ENCODE peak calls at places on chromosomes 5 and 9, in six cellular contexts. One of them, this sample, is unnamed.

GRCh38 chr5:106331415-106331814 is 1339.3 kb downstream of the EFNA5 start:
- DNase-seq in cardiac muscle cell: no peak
- DNase-seq in esophagus squamous epithelium: no peak
- DNase-seq in heart right ventricle: no peak
- DNase-seq in fibroblast of pulmonary artery: peak; percentile 26
- DNase-seq in HepG2: no peak
- DNase-seq in this sample: no peak

GRCh38 chr5:151202381-151203139 is 21.3 kb downstream of the CCDC69 start:
- DNase-seq in fibroblast of pulmonary artery: peak; percentile 87
- DNase-seq in cardiac muscle cell: no peak
- DNase-seq in esophagus squamous epithelium: no peak
- DNase-seq in HepG2: no peak
- DNase-seq in heart right ventricle: no peak
- DNase-seq in this sample: no peak

GRCh38 chr5:3122985-3123762 is 371.7 kb upstream of the IRX2 start:
- DNase-seq in esophagus squamous epithelium: no peak
- DNase-seq in HepG2: no peak
- DNase-seq in cardiac muscle cell: no peak
- DNase-seq in fibroblast of pulmonary artery: no peak
- DNase-seq in heart right ventricle: no peak
- DNase-seq in this sample: no peak

GRCh38 chr5:56350595-56351170 is 117.6 kb upstream of the ANKRD55 start:
- DNase-seq in cardiac muscle cell: no peak
- DNase-seq in fibroblast of pulmonary artery: peak; percentile 89
- DNase-seq in HepG2: peak; percentile 92
- DNase-seq in heart right ventricle: peak; percentile 73
- DNase-seq in esophagus squamous epithelium: no peak
- DNase-seq in this sample: no peak

GRCh38 chr5:72895758-72896157 is 60.1 kb upstream of the FCHO2 start:
- DNase-seq in fibroblast of pulmonary artery: no peak
- DNase-seq in esophagus squamous epithelium: no peak
- DNase-seq in heart right ventricle: no peak
- DNase-seq in cardiac muscle cell: no peak
- DNase-seq in HepG2: no peak
- DNase-seq in this sample: no peak

GRCh38 chr9:109918359-109919163 is 138.6 kb downstream of the PALM2AKAP2 start:
- DNase-seq in cardiac muscle cell: no peak
- DNase-seq in HepG2: no peak
- DNase-seq in esophagus squamous epithelium: no peak
- DNase-seq in fibroblast of pulmonary artery: no peak
- DNase-seq in heart right ventricle: no peak
- DNase-seq in this sample: no peak

GRCh38 chr9:134391319-134392231 is 65.3 kb downstream of the RXRA start:
- DNase-seq in fibroblast of pulmonary artery: no peak
- DNase-seq in cardiac muscle cell: no peak
- DNase-seq in HepG2: no peak
- DNase-seq in heart right ventricle: no peak
- DNase-seq in esophagus squamous epithelium: no peak
- DNase-seq in this sample: no peak

GRCh38 chr9:133708770-133709611 is 29.2 kb downstream of the SARDH start:
- DNase-seq in esophagus squamous epithelium: no peak
- DNase-seq in heart right ventricle: no peak
- DNase-seq in fibroblast of pulmonary artery: no peak
- DNase-seq in cardiac muscle cell: peak; percentile 39
- DNase-seq in HepG2: no peak
- DNase-seq in this sample: no peak

GRCh38 chr9:119802115-119802514 is 432.9 kb upstream of the BRINP1 start:
- DNase-seq in heart right ventricle: no peak
- DNase-seq in cardiac muscle cell: no peak
- DNase-seq in HepG2: no peak
- DNase-seq in esophagus squamous epithelium: no peak
- DNase-seq in fibroblast of pulmonary artery: no peak
- DNase-seq in this sample: no peak

GRCh38 chr5:59065551-59065950 is 482.7 kb downstream of the RAB3C start:
- DNase-seq in cardiac muscle cell: no peak
- DNase-seq in HepG2: no peak
- DNase-seq in esophagus squamous epithelium: no peak
- DNase-seq in fibroblast of pulmonary artery: peak; percentile 53
- DNase-seq in heart right ventricle: no peak
- DNase-seq in this sample: no peak

GRCh38 chr5:80161165-80161564 is 94.7 kb downstream of the SERINC5 start:
- DNase-seq in fibroblast of pulmonary artery: no peak
- DNase-seq in heart right ventricle: no peak
- DNase-seq in cardiac muscle cell: no peak
- DNase-seq in esophagus squamous epithelium: no peak
- DNase-seq in HepG2: no peak
- DNase-seq in this sample: no peak

GRCh38 chr9:123339666-123340414 is 16.2 kb upstream of the CRB2 start:
- DNase-seq in fibroblast of pulmonary artery: no peak
- DNase-seq in HepG2: no peak
- DNase-seq in heart right ventricle: peak; percentile 34
- DNase-seq in cardiac muscle cell: no peak
- DNase-seq in esophagus squamous epithelium: no peak
- DNase-seq in this sample: no peak

GRCh38 chr5:77241444-77241843 is 31.0 kb downstream of the PDE8B start:
- DNase-seq in heart right ventricle: no peak
- DNase-seq in fibroblast of pulmonary artery: no peak
- DNase-seq in esophagus squamous epithelium: no peak
- DNase-seq in cardiac muscle cell: no peak
- DNase-seq in HepG2: peak; percentile 2
- DNase-seq in this sample: no peak

GRCh38 chr9:34663296-34663590 is 786 bp upstream of the CCL27 start:
- DNase-seq in cardiac muscle cell: no peak
- DNase-seq in esophagus squamous epithelium: no peak
- DNase-seq in fibroblast of pulmonary artery: no peak
- DNase-seq in heart right ventricle: no peak
- DNase-seq in HepG2: no peak
- DNase-seq in this sample: no peak

GRCh38 chr5:74336286-74336685 is 304.2 kb downstream of the ENC1 start:
- DNase-seq in fibroblast of pulmonary artery: no peak
- DNase-seq in HepG2: no peak
- DNase-seq in heart right ventricle: no peak
- DNase-seq in esophagus squamous epithelium: no peak
- DNase-seq in cardiac muscle cell: peak; percentile 30
- DNase-seq in this sample: no peak
- TF ChIP-seq CTCF in fibroblast of pulmonary artery: no peak
- TF ChIP-seq CTCF in HepG2: no peak
- TF ChIP-seq CTCF in heart right ventricle: no peak
- TF ChIP-seq CTCF in esophagus squamous epithelium: no peak
- TF ChIP-seq CTCF in cardiac muscle cell: peak; percentile 8
- TF ChIP-seq CTCF in this sample: no peak

GRCh38 chr5:110040178-110040577 is 350.5 kb downstream of the MAN2A1 start:
- DNase-seq in fibroblast of pulmonary artery: peak; percentile 6
- DNase-seq in HepG2: peak; percentile 18
- DNase-seq in esophagus squamous epithelium: no peak
- DNase-seq in heart right ventricle: no peak
- DNase-seq in cardiac muscle cell: no peak
- DNase-seq in this sample: no peak
- TF ChIP-seq CTCF in fibroblast of pulmonary artery: peak; percentile 14
- TF ChIP-seq CTCF in HepG2: peak; percentile 40
- TF ChIP-seq CTCF in esophagus squamous epithelium: no peak
- TF ChIP-seq CTCF in heart right ventricle: no peak
- TF ChIP-seq CTCF in cardiac muscle cell: no peak
- TF ChIP-seq CTCF in this sample: no peak

DNA sequence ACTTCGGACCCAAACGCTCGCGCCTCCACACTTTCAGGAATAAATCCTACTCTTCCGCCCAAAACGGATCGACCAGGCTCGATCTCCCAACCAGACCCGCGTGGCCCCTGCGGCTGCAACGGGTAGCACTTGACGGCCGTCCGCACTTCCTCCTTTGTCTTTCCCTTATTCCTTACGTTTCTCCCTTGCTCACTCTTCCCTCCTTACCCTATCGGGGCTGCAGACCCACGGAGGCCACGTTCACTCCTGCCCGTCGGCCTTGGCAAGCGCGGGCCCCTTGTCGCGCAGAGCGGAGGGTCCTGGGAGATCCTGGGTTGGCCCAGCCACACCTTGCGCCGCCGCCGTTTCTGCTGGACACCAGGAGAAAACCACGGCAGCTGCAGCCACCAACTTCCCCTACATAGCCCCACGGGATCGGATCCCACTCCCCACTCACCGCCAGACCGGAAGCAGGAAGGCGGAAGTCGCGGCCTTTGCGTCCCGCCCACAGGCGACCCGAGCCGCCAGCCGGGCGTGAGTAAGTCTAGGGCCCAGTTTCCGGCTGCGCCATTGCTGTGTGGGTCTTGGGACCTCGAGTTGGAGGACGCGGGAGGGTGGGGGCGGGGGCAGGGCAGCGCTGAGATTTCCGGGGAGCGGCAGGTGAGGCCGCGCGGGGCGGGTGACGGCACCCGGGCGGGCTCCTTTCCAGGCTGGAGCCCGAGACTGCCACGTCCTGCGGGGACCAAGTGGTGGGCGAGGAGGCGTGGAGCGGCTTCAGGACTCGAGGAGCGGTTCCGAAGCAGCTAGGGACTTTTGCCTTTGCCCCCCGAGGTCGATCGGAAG is at the start of gene SMIM15:
- DNase-seq in esophagus squamous epithelium: peak; percentile 43
- DNase-seq in fibroblast of pulmonary artery: peak; percentile 84
- DNase-seq in cardiac muscle cell: peak; percentile 96
- DNase-seq in HepG2: peak; percentile 90
- DNase-seq in heart right ventricle: peak; percentile 89
- DNase-seq in this sample: peak; percentile 84
- TF ChIP-seq CTCF in esophagus squamous epithelium: no peak
- TF ChIP-seq CTCF in fibroblast of pulmonary artery: no peak
- TF ChIP-seq CTCF in cardiac muscle cell: no peak
- TF ChIP-seq CTCF in HepG2: no peak
- TF ChIP-seq CTCF in heart right ventricle: no peak
- TF ChIP-seq CTCF in this sample: no peak

GRCh38 chr5:155144956-155145355 is 131.4 kb downstream of the KIF4B start:
- DNase-seq in HepG2: no peak
- DNase-seq in fibroblast of pulmonary artery: no peak
- DNase-seq in heart right ventricle: no peak
- DNase-seq in esophagus squamous epithelium: no peak
- DNase-seq in cardiac muscle cell: no peak
- DNase-seq in this sample: no peak
- TF ChIP-seq CTCF in HepG2: no peak
- TF ChIP-seq CTCF in fibroblast of pulmonary artery: no peak
- TF ChIP-seq CTCF in heart right ventricle: no peak
- TF ChIP-seq CTCF in esophagus squamous epithelium: no peak
- TF ChIP-seq CTCF in cardiac muscle cell: no peak
- TF ChIP-seq CTCF in this sample: no peak

GRCh38 chr5:133909584-133909983 is 58.8 kb downstream of the C5orf15 start:
- DNase-seq in HepG2: no peak
- DNase-seq in fibroblast of pulmonary artery: no peak
- DNase-seq in cardiac muscle cell: peak; percentile 70
- DNase-seq in esophagus squamous epithelium: no peak
- DNase-seq in heart right ventricle: no peak
- DNase-seq in this sample: no peak

GRCh38 chr5:133907075-133907474 is 61.4 kb downstream of the C5orf15 start:
- DNase-seq in heart right ventricle: peak; percentile 68
- DNase-seq in fibroblast of pulmonary artery: no peak
- DNase-seq in cardiac muscle cell: no peak
- DNase-seq in esophagus squamous epithelium: no peak
- DNase-seq in HepG2: no peak
- DNase-seq in this sample: no peak

GRCh38 chr5:133913413-133914155 is 54.8 kb downstream of the C5orf15 start:
- DNase-seq in cardiac muscle cell: no peak
- DNase-seq in heart right ventricle: no peak
- DNase-seq in HepG2: no peak
- DNase-seq in esophagus squamous epithelium: no peak
- DNase-seq in fibroblast of pulmonary artery: no peak
- DNase-seq in this sample: no peak

GRCh38 chr5:133912951-133913350 is 55.5 kb downstream of the C5orf15 start:
- DNase-seq in HepG2: no peak
- DNase-seq in fibroblast of pulmonary artery: no peak
- DNase-seq in heart right ventricle: no peak
- DNase-seq in esophagus squamous epithelium: no peak
- DNase-seq in cardiac muscle cell: no peak
- DNase-seq in this sample: no peak

GRCh38 chr5:133910596-133910995 is 57.8 kb downstream of the C5orf15 start:
- DNase-seq in cardiac muscle cell: peak; percentile 84
- DNase-seq in HepG2: no peak
- DNase-seq in fibroblast of pulmonary artery: no peak
- DNase-seq in heart right ventricle: no peak
- DNase-seq in esophagus squamous epithelium: no peak
- DNase-seq in this sample: no peak
- TF ChIP-seq CTCF in cardiac muscle cell: no peak
- TF ChIP-seq CTCF in HepG2: no peak
- TF ChIP-seq CTCF in fibroblast of pulmonary artery: no peak
- TF ChIP-seq CTCF in heart right ventricle: peak; percentile 35
- TF ChIP-seq CTCF in esophagus squamous epithelium: no peak
- TF ChIP-seq CTCF in this sample: no peak

GRCh38 chr5:76099756-76100155 is 16.6 kb downstream of the SV2C start:
- DNase-seq in fibroblast of pulmonary artery: no peak
- DNase-seq in esophagus squamous epithelium: no peak
- DNase-seq in HepG2: no peak
- DNase-seq in heart right ventricle: no peak
- DNase-seq in cardiac muscle cell: no peak
- DNase-seq in this sample: no peak
- TF ChIP-seq CTCF in fibroblast of pulmonary artery: no peak
- TF ChIP-seq CTCF in esophagus squamous epithelium: no peak
- TF ChIP-seq CTCF in HepG2: no peak
- TF ChIP-seq CTCF in heart right ventricle: no peak
- TF ChIP-seq CTCF in cardiac muscle cell: no peak
- TF ChIP-seq CTCF in this sample: no peak

GRCh38 chr5:32916648-32917047 is 205.5 kb downstream of the NPR3 start:
- DNase-seq in esophagus squamous epithelium: no peak
- DNase-seq in cardiac muscle cell: no peak
- DNase-seq in HepG2: peak; percentile 33
- DNase-seq in heart right ventricle: no peak
- DNase-seq in fibroblast of pulmonary artery: peak; percentile 28
- DNase-seq in this sample: no peak
- TF ChIP-seq CTCF in esophagus squamous epithelium: peak; percentile 59
- TF ChIP-seq CTCF in cardiac muscle cell: peak; percentile 29
- TF ChIP-seq CTCF in HepG2: peak; percentile 70
- TF ChIP-seq CTCF in heart right ventricle: peak; percentile 40
- TF ChIP-seq CTCF in fibroblast of pulmonary artery: peak; percentile 34
- TF ChIP-seq CTCF in this sample: no peak

GRCh38 chr5:125987677-125988255 is 435.4 kb upstream of the GRAMD2B start:
- DNase-seq in esophagus squamous epithelium: no peak
- DNase-seq in cardiac muscle cell: peak; percentile 23
- DNase-seq in heart right ventricle: no peak
- DNase-seq in fibroblast of pulmonary artery: peak; percentile 8
- DNase-seq in HepG2: no peak
- DNase-seq in this sample: no peak
- TF ChIP-seq CTCF in esophagus squamous epithelium: no peak
- TF ChIP-seq CTCF in cardiac muscle cell: no peak
- TF ChIP-seq CTCF in heart right ventricle: peak; percentile 34
- TF ChIP-seq CTCF in fibroblast of pulmonary artery: peak; percentile 2
- TF ChIP-seq CTCF in HepG2: no peak
- TF ChIP-seq CTCF in this sample: no peak

This sample was measured in dorsolateral prefrontal cortex.